ENCODE peak calls at places on chromosome 5, in four cellular contexts. W, Z, R and K are unnamed samples.

GRCh38 chr5:37553720-37554402 is 174.7 kb downstream of the WDR70 start:
- ATAC-seq in R (no peak), Z (no peak), W (no peak), K (no peak)

GRCh38 chr5:145801195-145801594 is 33.9 kb downstream of the PRELID2 start:
- ATAC-seq in R (no peak), Z (no peak), W (no peak), K (no peak)

GRCh38 chr5:139419793-139420192 is 15.9 kb upstream of the SPATA24 start:
- ATAC-seq in W (no peak), Z (no peak), R (no peak), K (no peak)

GRCh38 chr5:138762110-138762509 is 8.9 kb downstream of the CTNNA1 start:
- ATAC-seq in Z (peak; percentile 35), R (no peak), W (no peak), K (no peak)

GRCh38 chr5:131682175-131682574 is 47.1 kb upstream of the RAPGEF6 start:
- ATAC-seq in R (no peak), Z (no peak), W (no peak), K (no peak)

GRCh38 chr5:110339399-110339798 is 387.1 kb downstream of the TMEM232 start:
- ATAC-seq in Z (no peak), R (no peak), W (no peak), K (no peak)

GRCh38 chr5:114448496-114448895 is 86.6 kb downstream of the KCNN2 start:
- ATAC-seq in W (no peak), R (no peak), Z (no peak), K (no peak)

GRCh38 chr5:98309785-98310566 is 463.5 kb upstream of the RGMB start:
- ATAC-seq in W (no peak), R (peak; percentile 31), Z (no peak), K (peak; percentile 50)